ENCODE peak calls at places on chromosomes 12 and 14, in nine cellular contexts. L, W, T, N, V, R, B, O and S are unnamed samples.

GRCh38 chr12:41709463-41710285 is 435.0 kb downstream of the GXYLT1 start:
- DNase-seq in R (no peak), V (peak; percentile 8), L (no peak), W (no peak), B (peak; percentile 7), T (no peak), O (no peak), N (no peak), S (no peak)

GRCh38 chr14:24178399-24179178 is 6.7 kb downstream of the REC8 start:
- DNase-seq in N (no peak), O (no peak), T (no peak), W (no peak), V (no peak), R (no peak), B (no peak), L (no peak), S (no peak)

GRCh38 chr12:45708363-45708762 is 21.1 kb upstream of the ARID2 start:
- DNase-seq in N (no peak), T (no peak), O (no peak), B (no peak), R (no peak), L (no peak), V (no peak), W (no peak), S (no peak)

GRCh38 chr14:102442241-102443211 is 67.0 kb downstream of the ANKRD9 start:
- DNase-seq in V (no peak), N (no peak), L (no peak), R (no peak), T (no peak), W (no peak), O (peak; percentile 85), B (no peak), S (peak; percentile 60)

GRCh38 chr12:1806301-1807106 is 13.9 kb upstream of the LRTM2 start:
- DNase-seq in V (no peak), W (peak; percentile 48), R (no peak), T (no peak), N (no peak), B (no peak), L (no peak), O (no peak), S (no peak)

GRCh38 chr12:48615681-48616080 is 45.8 kb upstream of the LALBA start:
- DNase-seq in B (no peak), V (no peak), O (no peak), W (no peak), T (no peak), N (no peak), R (no peak), L (no peak), S (peak; percentile 90)

GRCh38 chr12:9607816-9608215 is at the start of gene KLRB1:
- DNase-seq in W (no peak), T (no peak), L (no peak), V (no peak), N (peak; percentile 20), O (no peak), R (no peak), B (no peak), S (no peak)

GRCh38 chr14:34874386-34875030 is 652 bp downstream of the BAZ1A start:
- DNase-seq in O (peak; percentile 65), T (peak; percentile 57), W (peak; percentile 57), L (peak; percentile 65), B (peak; percentile 22), R (peak; percentile 70), V (peak; percentile 79), N (peak; percentile 68), S (peak; percentile 66)

GRCh38 chr12:15152456-15152855 is 68.8 kb downstream of the RERG start:
- DNase-seq in N (no peak), T (no peak), B (no peak), O (no peak), W (no peak), V (no peak), L (no peak), R (no peak), S (peak; percentile 7)

GRCh38 chr12:22494319-22494718 is 50.0 kb downstream of the C2CD5 start:
- DNase-seq in R (no peak), N (no peak), B (no peak), O (no peak), T (no peak), L (no peak), W (no peak), V (no peak), S (no peak)

GRCh38 chr12:68591716-68592437 is 18.8 kb upstream of the RAP1B start:
- DNase-seq in L (no peak), N (peak; percentile 76), O (no peak), T (no peak), B (no peak), V (no peak), W (no peak), R (peak; percentile 85), S (no peak)

GRCh38 chr14:68232643-68233055 is 413.1 kb downstream of the RAD51B start:
- DNase-seq in V (no peak), W (peak; percentile 44), B (peak; percentile 57), O (peak; percentile 67), R (no peak), T (no peak), N (peak; percentile 35), L (no peak), S (peak; percentile 50)

GRCh38 chr12:52351196-52352059 is 15.9 kb downstream of the KRT85 start:
- DNase-seq in R (no peak), N (peak; percentile 66), L (no peak), B (no peak), V (no peak), T (no peak), W (peak; percentile 62), O (no peak), S (no peak)

GRCh38 chr12:53676715-53677611 is 1.1 kb upstream of the ATP5MC2 start:
- DNase-seq in L (peak; percentile 74), N (peak; percentile 26), B (peak; percentile 34), W (peak; percentile 51), R (no peak), T (peak; percentile 50), V (peak; percentile 74), O (no peak), S (peak; percentile 68)

GRCh38 chr12:98533723-98534251 is 18.4 kb downstream of the TMPO start:
- DNase-seq in L (no peak), V (no peak), B (no peak), R (no peak), T (no peak), N (no peak), O (peak; percentile 27), W (no peak), S (no peak)

GRCh38 chr12:54381136-54381535 is 3.4 kb downstream of the ZNF385A start:
- DNase-seq in W (no peak), T (no peak), V (no peak), R (no peak), O (no peak), B (no peak), N (no peak), L (no peak), S (no peak)

GRCh38 chr14:51367600-51367931 is 127.5 kb downstream of the TMX1 start:
- DNase-seq in O (no peak), N (no peak), V (no peak), T (no peak), R (no peak), B (peak; percentile 29), W (no peak), L (no peak), S (peak; percentile 11)

DNA sequence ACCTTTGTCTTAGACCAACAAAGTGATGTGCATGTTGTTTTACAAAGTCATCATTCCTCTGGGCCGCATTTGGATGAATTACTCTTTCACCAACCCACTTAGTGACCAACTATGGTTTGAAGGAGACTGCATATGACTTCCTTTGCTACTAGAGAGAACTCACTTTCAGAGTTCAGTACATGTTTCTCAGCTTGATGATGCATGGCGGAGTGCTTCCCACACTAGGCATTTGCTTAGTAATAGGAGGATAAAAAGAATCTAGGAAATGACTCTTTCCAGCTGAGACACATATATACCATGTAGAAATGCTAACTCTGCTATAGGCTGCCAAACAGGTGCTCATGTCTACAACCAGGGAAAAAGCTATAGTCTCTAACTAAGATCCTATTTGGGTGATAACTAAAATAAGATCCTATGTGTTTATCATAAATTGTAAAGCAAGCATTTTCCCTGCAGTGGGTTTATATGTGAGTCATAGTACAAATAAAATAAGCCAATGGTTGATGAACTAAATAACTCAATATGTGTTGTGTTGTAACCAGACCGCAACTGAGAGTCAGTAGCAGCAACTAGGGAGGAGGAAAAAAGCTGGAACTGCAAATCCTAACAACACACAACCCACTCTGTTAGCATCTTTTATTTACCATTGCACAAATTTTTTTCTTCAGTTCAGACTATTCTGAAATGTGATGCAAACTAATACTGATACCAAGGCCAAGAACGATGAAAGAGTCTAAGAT is 87.2 kb downstream of the TSPAN8 start:
- DNase-seq in R (no peak), V (no peak), N (no peak), L (no peak), W (no peak), T (no peak), O (no peak), B (no peak), S (no peak)
- H3K27ac ChIP-seq in R (no peak overlapping the region), V (no peak overlapping the region), N (no peak overlapping the region), L (no peak overlapping the region), W (no peak overlapping the region), T (no peak overlapping the region), O (no peak overlapping the region), B (no peak overlapping the region), S (no peak overlapping the region)

DNA sequence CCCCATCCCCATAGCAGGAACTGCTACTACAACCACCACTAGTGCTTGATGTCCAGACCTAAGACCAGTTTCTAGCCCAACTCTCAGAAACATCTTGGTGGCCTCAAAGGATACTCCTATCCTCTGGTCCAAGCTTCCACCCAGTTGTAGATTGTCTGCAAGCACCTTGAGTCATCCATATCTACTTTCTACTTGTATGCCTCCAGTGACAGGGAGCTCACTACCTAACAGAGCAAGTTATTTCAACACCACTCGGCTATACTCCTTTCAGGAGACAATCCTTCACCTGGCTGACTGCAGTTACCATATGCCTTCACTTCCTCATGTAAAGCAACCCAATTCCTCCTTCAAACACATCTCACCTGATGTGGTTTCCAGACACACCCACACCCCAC is 49.5 kb downstream of the KDM2B start:
- DNase-seq in R (no peak), B (no peak), O (no peak), L (no peak), W (no peak), V (no peak), N (no peak), T (no peak), S (no peak)
- H3K27ac ChIP-seq in R (peak overlapping the region; percentile 72), B (no peak overlapping the region), O (no peak overlapping the region), L (no peak overlapping the region), W (no peak overlapping the region), V (peak overlapping the region; percentile 69), N (peak overlapping the region; percentile 93), T (no peak overlapping the region), S (no peak overlapping the region)

GRCh38 chr12:109461846-109462766 is 15.0 kb downstream of the KCTD10 start:
- DNase-seq in R (no peak), O (peak; percentile 43), T (no peak), W (peak; percentile 96), V (no peak), L (no peak), B (peak; percentile 89), N (no peak), S (peak; percentile 82)
- H3K27ac ChIP-seq in R (peak overlapping the region; percentile 24), O (peak overlapping the region; percentile 44), T (peak overlapping the region; percentile 89), W (peak overlapping the region; percentile 89), V (peak overlapping the region; percentile 89), L (no peak overlapping the region), B (peak overlapping the region; percentile 83), N (no peak overlapping the region), S (peak overlapping the region; percentile 100)

DNA sequence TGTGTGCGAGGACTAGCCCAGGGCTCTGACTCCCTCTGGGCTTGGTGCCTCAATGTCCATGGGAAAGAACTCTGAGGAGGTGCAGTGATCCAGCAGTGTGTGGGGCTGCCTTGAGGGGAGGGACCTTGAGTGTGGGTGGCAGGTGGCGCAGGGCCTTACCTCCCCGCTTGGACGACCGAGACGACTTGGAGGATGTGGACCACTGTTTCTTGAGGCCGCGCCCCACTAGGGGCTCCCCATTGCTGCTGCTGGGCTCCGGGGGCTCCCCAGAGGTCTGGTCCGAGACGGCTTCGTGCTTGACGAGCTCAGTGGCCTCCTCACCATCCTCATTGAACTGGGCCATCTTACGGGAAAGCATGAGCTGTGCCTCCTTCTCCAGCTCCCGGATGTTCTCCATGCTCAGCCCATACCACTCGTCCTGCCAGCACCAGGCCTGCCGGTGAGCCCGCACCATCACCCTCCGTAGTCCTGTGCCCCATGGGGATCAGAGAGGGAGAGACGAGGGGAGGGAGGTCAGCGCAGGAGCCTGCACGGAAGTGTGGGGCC is 24.7 kb downstream of the ARL6IP4 start:
- DNase-seq in W (peak; percentile 14), N (no peak), T (no peak), B (no peak), R (no peak), O (no peak), L (no peak), V (no peak), S (no peak)
- H3K27ac ChIP-seq in W (no peak overlapping the region), N (no peak overlapping the region), T (no peak overlapping the region), B (no peak overlapping the region), R (no peak overlapping the region), O (no peak overlapping the region), L (no peak overlapping the region), V (no peak overlapping the region), S (no peak overlapping the region)